ENCODE peak calls at places on chromosomes 1 and 21, in ten cellular contexts. N is activated CD4-positive, alpha-beta T cell treated with anti-CD3 and anti-CD28 coated beads, Interleukin-2, amount 10 ng/mL, durations not matched to agents 7 days and 5 days; I is stimulated activated naive CD4-positive, alpha-beta T cell; A is G401; K is iris pigment epithelial cell; L is HCT116; R is fibroblast of the aortic adventitia; T is naive thymus-derived CD8-positive, alpha-beta T cell; O is SJSA1; S is type B pancreatic cell. G is an unnamed sample.

GRCh38 chr1:160416369-160416768 is 16.0 kb downstream of the VANGL2 start:
- DNase-seq in L (peak; percentile 36), O (no peak), R (peak; percentile 33), K (peak; percentile 31), I (no peak), N (no peak), A (peak; percentile 23), S (no peak), T (no peak), G (peak; percentile 33)

GRCh38 chr1:235018161-235018560 is 110.5 kb downstream of the TOMM20 start:
- DNase-seq in I (no peak), S (no peak), K (peak; percentile 98), N (no peak), T (no peak), R (peak; percentile 99), L (peak; percentile 19), O (peak; percentile 91), A (peak; percentile 47), G (peak; percentile 89)

GRCh38 chr21:43289966-43290365 is 121.2 kb downstream of the CRYAA start:
- DNase-seq in O (no peak), L (no peak), T (no peak), I (no peak), N (no peak), R (no peak), A (no peak), K (no peak), S (no peak), G (no peak)

GRCh38 chr1:9719978-9720722 is 68.6 kb downstream of the PIK3CD start:
- DNase-seq in T (no peak), R (no peak), S (no peak), I (no peak), K (no peak), A (no peak), O (no peak), N (no peak), L (no peak), G (no peak)

GRCh38 chr1:84737572-84737971 is 47.3 kb upstream of the SSX2IP start:
- DNase-seq in I (no peak), N (no peak), L (no peak), S (no peak), K (no peak), O (no peak), T (no peak), R (no peak), A (no peak), G (no peak)

GRCh38 chr1:204361781-204362180 is 2.1 kb upstream of the PLEKHA6 start:
- DNase-seq in O (no peak), R (no peak), A (peak; percentile 57), K (no peak), I (no peak), L (no peak), N (no peak), T (no peak), S (no peak), G (no peak)

GRCh38 chr1:231663211-231663792 is 36.7 kb downstream of the DISC1 start:
- DNase-seq in L (no peak), A (no peak), K (peak; percentile 79), N (no peak), O (no peak), I (no peak), S (no peak), T (no peak), R (no peak), G (peak; percentile 7)

GRCh38 chr1:53625766-53626520 is 113.0 kb downstream of the GLIS1 start:
- DNase-seq in K (no peak), O (peak; percentile 28), I (no peak), A (no peak), S (peak; percentile 52), N (no peak), T (no peak), R (peak; percentile 25), L (no peak), G (no peak)

GRCh38 chr21:42302292-42302650 is 12.9 kb downstream of the TFF3 start:
- DNase-seq in A (no peak), R (no peak), S (no peak), O (no peak), I (no peak), K (no peak), T (no peak), L (no peak), N (no peak), G (no peak)

GRCh38 chr1:225587310-225587709 is 65.6 kb downstream of the ENAH start:
- DNase-seq in N (no peak), I (no peak), R (no peak), S (no peak), A (no peak), L (no peak), O (no peak), T (no peak), K (no peak), G (no peak)

GRCh38 chr1:183198463-183198862 is 12.4 kb downstream of the LAMC2 start:
- DNase-seq in T (no peak), R (peak; percentile 74), A (no peak), N (no peak), L (no peak), I (no peak), O (no peak), S (no peak), K (peak; percentile 97), G (peak; percentile 91)

GRCh38 chr1:187267745-187268277 is 439.1 kb downstream of the PLA2G4A start:
- DNase-seq in R (no peak), I (no peak), T (no peak), A (no peak), K (no peak), S (no peak), N (no peak), L (peak; percentile 12), O (no peak), G (no peak)

GRCh38 chr1:222632749-222633148 is 14.9 kb downstream of the MIA3 start:
- DNase-seq in N (no peak), R (no peak), O (no peak), L (no peak), S (no peak), I (no peak), K (no peak), A (no peak), T (no peak), G (no peak)

GRCh38 chr1:76336951-76337371 is 262.4 kb downstream of the ST6GALNAC3 start:
- DNase-seq in T (no peak), L (no peak), K (peak; percentile 72), R (peak; percentile 73), I (no peak), N (no peak), A (no peak), O (no peak), S (peak; percentile 72), G (peak; percentile 82)

GRCh38 chr1:17717595-17717994 is 37.5 kb upstream of the ACTL8 start:
- DNase-seq in R (no peak), N (no peak), S (no peak), O (no peak), L (no peak), A (no peak), I (no peak), K (no peak), T (no peak), G (peak; percentile 75)

GRCh38 chr1:84960371-84960770 is 36.5 kb downstream of the MCOLN2 start:
- DNase-seq in A (no peak), N (no peak), K (peak; percentile 94), R (peak; percentile 91), L (no peak), S (no peak), T (no peak), O (no peak), I (no peak), G (peak; percentile 54)

GRCh38 chr1:222095606-222096475 is 354.0 kb upstream of the DUSP10 start:
- DNase-seq in A (no peak), K (peak; percentile 28), S (no peak), T (peak; percentile 55), R (no peak), N (peak; percentile 66), L (peak; percentile 31), O (no peak), I (peak; percentile 27), G (no peak)

G was measured in renal cortical epithelial cell.